ENCODE peak calls at places on chromosomes 7 and 10, in ten cellular contexts. E is MM.1S, L is colonic mucosa, T is SK-N-SH, U is neural progenitor cell, A is AG04450, M is Calu3, P is breast epithelium, N is cardiac fibroblast, O is glutamatergic neuron. J is an unnamed sample.

GRCh38 chr10:96721207-96721572 is 876 bp upstream of the PIK3AP1 start:
- DNase-seq in T (peak), U (no peak), N (no peak), O (no peak), A (no peak), L (no peak), P (no peak), E (no peak), M (peak), J (no peak)

GRCh38 chr7:1558841-1559625 is 3.0 kb upstream of the TMEM184A start:
- DNase-seq in T (peak), A (no peak), N (no peak), L (no peak), P (peak), E (no peak), M (peak), U (no peak), O (peak), J (no peak)

GRCh38 chr10:111493024-111493625 is 416.3 kb downstream of the ADRA2A start:
- DNase-seq in U (no peak), N (no peak), E (peak), M (no peak), T (no peak), P (no peak), L (no peak), O (no peak), A (no peak), J (no peak)

GRCh38 chr10:30352377-30352776 is 3.3 kb upstream of the MTPAP start:
- DNase-seq in A (no peak), T (no peak), O (no peak), L (no peak), P (no peak), M (no peak), U (no peak), N (no peak), E (no peak), J (no peak)

GRCh38 chr7:140153666-140154161 is 23.1 kb downstream of the KDM7A start:
- DNase-seq in A (no peak), N (no peak), O (no peak), T (peak), P (no peak), L (no peak), U (no peak), E (no peak), M (no peak), J (peak)

GRCh38 chr7:148693651-148694050 is 5.1 kb upstream of the CUL1 start:
- DNase-seq in U (no peak), L (no peak), T (no peak), O (no peak), A (no peak), N (no peak), P (no peak), E (no peak), M (no peak), J (no peak)

GRCh38 chr7:104328970-104329825 is 795 bp downstream of the LHFPL3 start:
- DNase-seq in E (no peak), O (peak), M (no peak), T (peak), U (peak), N (no peak), P (no peak), L (no peak), A (no peak), J (no peak)

GRCh38 chr10:132893090-132893489 is 49.3 kb downstream of the CFAP46 start:
- DNase-seq in A (no peak), P (no peak), N (peak), L (no peak), O (peak), M (no peak), E (no peak), U (no peak), T (no peak), J (no peak)

GRCh38 chr10:60305394-60305892 is 84.2 kb downstream of the ANK3 start:
- DNase-seq in U (no peak), O (no peak), T (peak), L (no peak), A (no peak), P (no peak), M (no peak), N (no peak), E (no peak), J (no peak)

GRCh38 chr7:151330656-151331055 is 11.0 kb upstream of the NUB1 start:
- DNase-seq in T (no peak), N (no peak), P (no peak), E (no peak), M (no peak), U (peak), O (no peak), A (no peak), L (no peak), J (no peak)

GRCh38 chr7:24979470-24979862 is 512 bp downstream of the OSBPL3 start:
- DNase-seq in T (peak), O (peak), U (no peak), P (no peak), A (no peak), E (peak), N (peak), M (peak), L (peak), J (peak)
- TF ChIP-seq CTCF in T (peak), O (peak), U (peak), P (peak), A (peak), E (peak), N (peak), M (peak), L (peak), J (peak)

GRCh38 chr10:13734151-13734550 is 147.4 kb downstream of the PRPF18 start:
- DNase-seq in M (no peak), O (no peak), L (no peak), T (no peak), E (no peak), P (no peak), U (no peak), N (no peak), A (no peak), J (no peak)
- TF ChIP-seq CTCF in M (no peak), O (no peak), L (no peak), T (no peak), E (no peak), P (no peak), U (no peak), N (no peak), A (no peak), J (no peak)

GRCh38 chr7:78148166-78148894 is 349.8 kb downstream of the PHTF2 start:
- DNase-seq in M (no peak), O (no peak), E (no peak), N (no peak), U (no peak), A (no peak), P (no peak), L (no peak), T (no peak), J (no peak)

GRCh38 chr7:78149787-78150186 is 351.2 kb downstream of the PHTF2 start:
- DNase-seq in T (no peak), N (peak), A (peak), P (no peak), M (no peak), U (no peak), O (no peak), L (no peak), E (no peak), J (no peak)

GRCh38 chr7:78153285-78153684 is 354.7 kb downstream of the PHTF2 start:
- DNase-seq in U (no peak), T (no peak), P (no peak), M (no peak), L (no peak), A (no peak), O (no peak), N (no peak), E (no peak), J (no peak)

GRCh38 chr7:78146546-78146945 is 348.0 kb downstream of the PHTF2 start:
- DNase-seq in E (no peak), T (no peak), A (no peak), L (no peak), P (no peak), M (no peak), U (no peak), O (no peak), N (no peak), J (no peak)

DNA sequence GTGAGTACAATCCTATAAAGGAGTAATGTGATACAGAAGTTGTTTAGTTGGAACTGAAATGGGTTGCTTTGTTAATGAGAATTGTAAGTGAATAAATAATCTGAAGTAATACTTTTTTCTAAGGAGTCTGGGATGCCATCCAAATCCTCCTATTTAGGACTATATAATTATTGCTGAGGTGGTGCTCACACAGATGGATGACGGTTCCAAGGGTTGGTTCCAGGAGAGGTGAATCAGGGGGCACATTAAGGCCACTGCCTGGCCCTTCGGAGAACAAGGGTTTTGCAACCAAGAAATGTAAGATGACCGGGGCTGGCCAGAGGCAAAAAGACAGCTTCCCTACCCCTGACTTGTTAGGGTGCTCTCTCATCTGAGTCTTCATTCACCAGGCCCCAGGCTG is 352.7 kb downstream of the PHTF2 start:
- DNase-seq in L (no peak), T (no peak), M (no peak), U (no peak), P (no peak), A (peak), O (no peak), E (no peak), N (peak), J (no peak)
- TF ChIP-seq CTCF in L (no peak), T (no peak), M (no peak), U (no peak), P (no peak), A (no peak), O (no peak), E (no peak), N (no peak), J (no peak)

GRCh38 chr7:31145339-31145738 is 93.2 kb downstream of the ADCYAP1R1 start:
- DNase-seq in A (no peak), T (no peak), P (no peak), E (no peak), O (no peak), M (no peak), L (no peak), N (no peak), U (peak), J (no peak)
- TF ChIP-seq CTCF in A (no peak), T (no peak), P (no peak), E (peak), O (no peak), M (peak), L (no peak), N (no peak), U (peak), J (no peak)

DNA sequence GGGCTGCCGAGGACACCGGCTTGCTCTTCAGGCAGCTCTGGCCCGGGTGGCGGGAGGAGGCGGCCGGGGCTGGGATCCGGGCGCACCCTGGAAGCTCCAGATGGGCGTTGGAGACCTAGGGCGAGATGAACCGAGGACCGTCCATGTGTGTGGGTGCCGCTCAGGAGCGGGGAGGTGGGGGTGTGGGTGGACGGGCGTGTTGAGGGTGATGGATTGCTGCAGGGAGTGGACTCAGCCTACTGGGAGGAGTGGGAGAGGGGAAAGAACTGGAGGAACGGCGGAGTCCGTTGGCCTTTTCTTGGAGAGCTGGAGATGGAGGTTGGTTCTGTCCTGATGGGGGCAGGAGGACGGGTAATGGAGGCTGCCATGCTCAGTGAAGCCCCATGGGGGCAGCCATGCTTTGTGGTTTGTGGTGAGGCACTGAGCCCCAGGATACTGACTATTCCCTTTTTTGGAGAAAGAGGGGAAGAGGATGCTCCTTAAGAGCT is 27.1 kb downstream of the HIF1AN start:
- DNase-seq in O (peak), N (peak), L (no peak), T (peak), A (no peak), E (no peak), M (peak), P (no peak), U (peak), J (no peak)
- TF ChIP-seq CTCF in O (no peak), N (peak), L (no peak), T (peak), A (peak), E (peak), M (no peak), P (no peak), U (peak), J (peak)

GRCh38 chr10:5297466-5297865 is 67.3 kb upstream of the UCN3 start:
- DNase-seq in L (no peak), T (no peak), A (no peak), E (peak), U (no peak), P (no peak), O (no peak), M (no peak), N (peak), J (no peak)
- TF ChIP-seq CTCF in L (no peak), T (no peak), A (no peak), E (no peak), U (no peak), P (no peak), O (no peak), M (no peak), N (no peak), J (no peak)

GRCh38 chr10:54940418-54940817 is 139.4 kb upstream of the PCDH15 start:
- DNase-seq in U (no peak), O (no peak), M (no peak), L (no peak), A (no peak), T (no peak), P (no peak), E (peak), N (no peak), J (no peak)
- TF ChIP-seq CTCF in U (no peak), O (no peak), M (no peak), L (no peak), A (no peak), T (no peak), P (no peak), E (peak), N (no peak), J (peak)

DNA sequence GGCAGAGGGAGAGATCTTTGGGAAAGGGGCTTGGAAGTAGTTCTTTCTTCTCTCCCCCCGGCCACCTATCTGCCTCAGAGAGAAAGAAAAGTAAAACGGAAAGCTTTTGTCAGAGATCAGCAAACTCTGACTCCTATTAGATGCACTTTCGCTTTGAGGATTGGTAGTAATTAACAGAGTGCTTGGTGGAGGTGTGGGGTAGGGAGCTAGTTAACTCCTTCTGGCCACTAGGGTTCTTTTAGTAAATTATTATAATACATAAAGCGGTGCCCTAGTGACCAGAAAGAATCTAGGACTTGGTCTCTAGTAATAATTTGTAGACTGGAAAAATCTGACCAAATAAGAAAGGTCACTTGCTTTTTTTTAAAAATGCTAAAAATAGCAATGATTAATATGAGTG is 54.6 kb downstream of the CPVL start:
- DNase-seq in P (no peak), E (peak), L (no peak), M (no peak), T (no peak), O (no peak), N (no peak), U (peak), A (no peak), J (peak)
- TF ChIP-seq CTCF in P (no peak), E (no peak), L (no peak), M (no peak), T (no peak), O (no peak), N (no peak), U (peak), A (no peak), J (no peak)

GRCh38 chr10:95440326-95440725 is 120.8 kb downstream of the SORBS1 start:
- DNase-seq in A (no peak), E (no peak), P (no peak), T (no peak), O (no peak), M (no peak), U (no peak), L (no peak), N (no peak), J (no peak)

GRCh38 chr10:95441547-95441923 is 119.6 kb downstream of the SORBS1 start:
- DNase-seq in O (no peak), E (no peak), L (no peak), P (no peak), M (no peak), A (no peak), U (no peak), T (no peak), N (no peak), J (no peak)

GRCh38 chr10:95443636-95444035 is 117.5 kb downstream of the SORBS1 start:
- DNase-seq in N (no peak), L (no peak), T (no peak), A (no peak), E (no peak), M (no peak), P (no peak), U (no peak), O (no peak), J (no peak)

GRCh38 chr10:95440756-95441546 is 120.2 kb downstream of the SORBS1 start:
- DNase-seq in A (no peak), T (no peak), P (no peak), N (no peak), O (no peak), U (no peak), E (peak), L (no peak), M (no peak), J (no peak)

DNA sequence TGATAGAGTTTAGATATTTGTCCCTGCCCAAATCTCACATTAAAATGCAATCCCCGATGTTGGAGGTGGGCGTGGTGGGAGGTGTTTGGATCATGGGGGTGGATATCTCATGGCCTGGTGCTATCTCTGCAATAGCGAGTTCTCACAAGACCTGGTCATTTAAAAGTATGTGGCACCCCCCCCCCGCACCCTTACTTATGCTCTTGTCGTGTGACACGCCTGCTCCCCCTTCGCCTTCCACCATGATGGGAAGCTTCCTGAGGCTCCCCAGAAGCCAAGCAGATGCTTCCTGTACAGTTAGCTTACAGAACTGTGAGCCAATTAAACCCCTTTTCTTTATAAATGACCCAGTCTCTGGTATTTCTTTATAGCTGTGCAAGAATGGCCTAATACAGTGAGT is 118.8 kb downstream of the SORBS1 start:
- DNase-seq in T (no peak), M (no peak), P (no peak), A (no peak), N (no peak), E (no peak), O (no peak), L (no peak), U (no peak), J (no peak)
- TF ChIP-seq CTCF in T (no peak), M (no peak), P (no peak), A (no peak), N (no peak), E (no peak), O (no peak), L (no peak), U (no peak), J (no peak)

GRCh38 chr7:2645274-2645868 is 13.6 kb downstream of the TTYH3 start:
- DNase-seq in T (peak), L (no peak), P (no peak), E (peak), N (no peak), O (no peak), U (no peak), A (no peak), M (no peak), J (peak)

GRCh38 chr7:2646336-2646679 is 14.5 kb downstream of the TTYH3 start:
- DNase-seq in U (no peak), E (no peak), N (no peak), T (no peak), A (no peak), P (no peak), O (no peak), L (no peak), M (no peak), J (no peak)

GRCh38 chr7:2641406-2642393 is 9.9 kb downstream of the TTYH3 start:
- DNase-seq in P (peak), A (peak), O (peak), T (peak), U (peak), E (no peak), N (peak), L (peak), M (no peak), J (peak)

GRCh38 chr7:2644514-2645273 is 12.9 kb downstream of the TTYH3 start:
- DNase-seq in A (no peak), N (no peak), E (no peak), O (no peak), U (no peak), M (no peak), P (no peak), T (peak), L (no peak), J (no peak)

DNA sequence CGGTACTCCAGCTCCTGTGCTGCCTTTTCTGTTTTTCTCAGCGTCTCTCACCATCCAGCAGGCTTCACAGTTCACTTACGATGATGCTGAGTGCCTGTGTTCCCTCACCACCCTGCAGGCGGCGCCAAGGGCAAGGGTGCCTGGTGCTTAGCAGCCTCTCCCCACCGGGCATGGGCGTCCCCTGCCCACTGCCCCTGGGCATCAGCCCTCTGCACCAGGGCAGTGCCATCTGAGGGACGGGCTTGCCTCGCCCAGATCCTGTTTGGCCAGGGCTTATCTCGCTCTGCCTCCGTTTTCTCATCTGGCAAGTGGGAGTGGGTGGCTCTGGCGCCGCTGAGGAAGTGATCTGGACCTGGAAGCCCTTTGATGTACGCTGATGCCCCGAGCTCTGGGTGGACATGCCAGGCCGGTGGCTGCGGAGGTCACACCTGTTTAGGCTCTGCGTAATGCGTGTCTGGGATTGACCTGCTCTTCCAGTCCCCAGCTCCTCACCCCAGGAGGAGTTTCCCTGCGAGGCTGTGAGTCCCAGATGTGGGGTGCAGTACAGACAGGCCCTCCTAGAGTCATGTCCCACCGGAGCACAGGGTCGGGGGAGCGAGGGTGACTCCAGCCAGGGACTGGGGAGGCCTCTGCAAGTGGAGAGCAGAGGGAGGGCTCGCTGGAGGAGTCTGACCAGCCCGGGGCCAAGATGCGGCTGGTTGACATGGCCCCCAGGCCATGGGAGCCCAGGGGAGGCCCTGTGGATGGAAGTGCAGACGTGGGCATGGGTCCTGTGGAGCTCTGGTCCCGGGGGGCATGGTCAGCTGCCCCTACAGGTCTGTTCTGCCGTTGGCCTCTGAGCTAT is 11.8 kb downstream of the TTYH3 start:
- DNase-seq in L (no peak), U (no peak), M (no peak), N (no peak), E (peak), A (no peak), O (no peak), P (no peak), T (peak), J (no peak)
- TF ChIP-seq CTCF in L (no peak), U (peak), M (peak), N (peak), E (peak), A (peak), O (peak), P (no peak), T (peak), J (peak)

J was measured in GM13977.